ENCODE peak calls at places on chromosomes 6 and 20, in six cellular contexts. S, Z, G, W, I and R are unnamed samples.

GRCh38 chr6:9484686-9485085 is 930.2 kb downstream of the TFAP2A start:
- DNase-seq in W (no peak), Z (no peak), I (no peak), G (no peak), S (no peak), R (no peak)

GRCh38 chr20:50355593-50356521 is 154.3 kb upstream of the PTPN1 start:
- DNase-seq in G (no peak), I (peak), W (no peak), S (no peak), Z (no peak), R (no peak)

GRCh38 chr6:24899647-24900325 is 36.0 kb downstream of the RIPOR2 start:
- DNase-seq in W (no peak), S (no peak), Z (no peak), G (no peak), I (no peak), R (no peak)

GRCh38 chr6:113299526-113299925 is 557.6 kb upstream of the MARCKS start:
- DNase-seq in G (no peak), S (no peak), I (no peak), W (no peak), Z (no peak), R (no peak)

GRCh38 chr20:3766832-3767433 is 620 bp downstream of the ADISSP start:
- DNase-seq in I (peak), W (no peak), Z (no peak), S (no peak), G (no peak), R (no peak)

GRCh38 chr20:641516-641913 is 11.5 kb downstream of the SRXN1 start:
- DNase-seq in W (no peak), Z (no peak), S (no peak), I (peak), G (no peak), R (no peak)

GRCh38 chr20:56925696-56926101 is 296.6 kb downstream of the TFAP2C start:
- DNase-seq in Z (no peak), I (no peak), G (no peak), S (no peak), W (no peak), R (no peak)

GRCh38 chr6:22605736-22606135 is 36.4 kb downstream of the HDGFL1 start:
- DNase-seq in W (no peak), I (no peak), Z (no peak), G (no peak), S (no peak), R (no peak)

GRCh38 chr20:59771506-59772372 is 161.7 kb downstream of the SYCP2 start:
- DNase-seq in G (no peak), S (no peak), I (peak), Z (no peak), W (no peak), R (no peak)

GRCh38 chr6:35539223-35539622 is 26.5 kb upstream of the TULP1 start:
- DNase-seq in W (no peak), G (no peak), S (no peak), Z (no peak), I (no peak), R (no peak)

GRCh38 chr6:53299331-53299835 is 49.4 kb downstream of the ELOVL5 start:
- DNase-seq in G (no peak), I (no peak), S (no peak), Z (no peak), W (no peak), R (no peak)

GRCh38 chr20:58150772-58151171 is 77.7 kb downstream of the ANKRD60 start:
- DNase-seq in I (no peak), S (no peak), W (no peak), Z (no peak), G (no peak), R (no peak)

GRCh38 chr6:126540161-126540560 is 200.2 kb downstream of the CENPW start:
- DNase-seq in S (no peak), W (no peak), G (no peak), I (no peak), Z (no peak), R (no peak)

GRCh38 chr6:20846602-20847028 is 312.4 kb downstream of the CDKAL1 start:
- DNase-seq in I (no peak), G (peak), S (no peak), Z (no peak), W (no peak), R (peak)

GRCh38 chr6:82781805-82782204 is 283.8 kb downstream of the UBE3D start:
- DNase-seq in W (no peak), Z (no peak), I (no peak), S (no peak), G (no peak), R (no peak)

GRCh38 chr6:112231609-112232060 is 22.7 kb downstream of the LAMA4 start:
- DNase-seq in W (no peak), G (no peak), Z (no peak), S (no peak), I (no peak), R (no peak)

GRCh38 chr6:3135668-3136297 is 17.3 kb downstream of the BPHL start:
- DNase-seq in I (no peak), Z (no peak), S (no peak), G (no peak), W (no peak), R (no peak)

GRCh38 chr20:50056951-50057403 is 56.0 kb downstream of the UBE2V1 start:
- DNase-seq in G (no peak), W (no peak), S (no peak), I (no peak), Z (no peak), R (no peak)

GRCh38 chr6:166587631-166588413 is 1.3 kb upstream of the RAMACL start:
- DNase-seq in I (no peak), G (peak), S (no peak), Z (no peak), W (peak), R (peak)

GRCh38 chr20:59596690-59597089 is 7.7 kb upstream of the PHACTR3 start:
- DNase-seq in S (no peak), W (no peak), G (no peak), Z (no peak), I (peak), R (no peak)

GRCh38 chr6:158145940-158146339 is 22.1 kb downstream of the SERAC1 start:
- DNase-seq in G (no peak), Z (no peak), W (no peak), S (no peak), I (no peak), R (no peak)

GRCh38 chr6:13990830-13991229 is 66.1 kb downstream of the RNF182 start:
- DNase-seq in Z (no peak), G (no peak), S (no peak), W (no peak), I (no peak), R (no peak)

GRCh38 chr6:17842014-17842776 is 135.5 kb upstream of the NUP153 start:
- DNase-seq in G (no peak), W (no peak), Z (no peak), I (no peak), S (no peak), R (no peak)

GRCh38 chr6:135014353-135014832 is 40.2 kb downstream of the HBS1L start:
- DNase-seq in G (peak), I (no peak), S (no peak), Z (no peak), W (peak), R (peak)

GRCh38 chr20:52619671-52620070 is 352.5 kb upstream of the TSHZ2 start:
- DNase-seq in W (no peak), Z (no peak), I (no peak), S (no peak), G (no peak), R (no peak)

GRCh38 chr6:36716476-36717093 is 19.0 kb downstream of the RAB44 start:
- DNase-seq in Z (no peak), G (no peak), S (no peak), W (no peak), I (no peak), R (no peak)

GRCh38 chr20:40812415-40813212 is 123.6 kb upstream of the MAFB start:
- DNase-seq in G (no peak), W (no peak), S (no peak), I (no peak), Z (no peak), R (no peak)

GRCh38 chr6:13709698-13710551 is 1.7 kb downstream of the RANBP9 start:
- DNase-seq in Z (no peak), S (no peak), I (no peak), G (no peak), W (peak), R (no peak)

GRCh38 chr6:42714098-42714761 is 8.2 kb downstream of the PRPH2 start:
- DNase-seq in W (no peak), I (no peak), S (no peak), Z (no peak), G (no peak), R (no peak)

GRCh38 chr6:62119401-62119800 is 166.6 kb downstream of the KHDRBS2 start:
- DNase-seq in Z (no peak), W (no peak), I (no peak), S (no peak), G (no peak), R (no peak)

GRCh38 chr20:15619341-15619740 is 953.9 kb downstream of the KIF16B start:
- DNase-seq in G (no peak), S (no peak), W (no peak), I (no peak), Z (peak), R (no peak)

GRCh38 chr6:168374051-168374502 is 54.5 kb upstream of the DACT2 start:
- DNase-seq in I (no peak), Z (no peak), G (no peak), S (no peak), W (no peak), R (no peak)

GRCh38 chr6:50819906-50820589 is 1.4 kb downstream of the TFAP2B start:
- DNase-seq in I (no peak), S (no peak), W (no peak), Z (no peak), G (no peak), R (no peak)

GRCh38 chr20:62642666-62643520 is 590 bp downstream of the SLCO4A1 start:
- DNase-seq in I (peak), G (peak), Z (no peak), W (peak), S (peak), R (peak)

GRCh38 chr6:104640141-104640700 is 219.5 kb downstream of the HACE1 start:
- DNase-seq in I (no peak), S (no peak), W (no peak), Z (no peak), G (no peak), R (no peak)

GRCh38 chr6:88975369-88975768 is 12.0 kb upstream of the RNGTT start:
- DNase-seq in S (no peak), I (no peak), W (no peak), Z (no peak), G (no peak), R (no peak)

GRCh38 chr6:74731204-74731603 is 474.6 kb downstream of the COL12A1 start:
- DNase-seq in W (no peak), Z (no peak), I (no peak), G (no peak), S (no peak), R (no peak)